ENCODE peak calls at places on chromosomes 2 and 18, in ten cellular contexts. Y is CD4-positive, alpha-beta memory T cell; W is fibroblast of lung; Q is A549; V is CD8-positive, alpha-beta memory T cell; C is transverse colon; U is upper lobe of left lung; R is sigmoid colon; H is colonic mucosa; O is left lung. P is an unnamed sample. For H3K9me3, the result is how much of the 10 kb centered on the place peaks cover.

GRCh38 chr2:167875524-167875923 is 371.9 kb downstream of the STK39 start:
- DNase-seq in Y (no peak), W (no peak), Q (no peak), V (no peak), C (no peak), U (no peak), R (no peak), H (no peak), O (no peak), P (no peak)

GRCh38 chr2:160406591-160407392 is 86.8 kb downstream of the RBMS1 start:
- DNase-seq in Y (peak), W (peak), Q (peak), V (peak), C (peak), U (peak), R (peak), H (peak), O (peak), P (peak)

GRCh38 chr18:21110667-21111350 is 804 bp downstream of the ROCK1 start:
- DNase-seq in Y (peak), W (peak), Q (peak), V (peak), C (peak), U (peak), R (peak), H (peak), O (peak), P (no peak)

GRCh38 chr2:216620806-216621205 is 12.4 kb upstream of the IGFBP2 start:
- DNase-seq in Y (no peak), W (peak), Q (no peak), V (no peak), C (no peak), U (peak), R (peak), H (no peak), O (no peak), P (no peak)

GRCh38 chr2:45993476-45993991 is 303.7 kb upstream of the EPAS1 start:
- DNase-seq in Y (peak), W (peak), Q (peak), V (peak), C (peak), U (no peak), R (peak), H (peak), O (peak), P (peak)

GRCh38 chr2:72127401-72128058 is 20.1 kb downstream of the CYP26B1 start:
- DNase-seq in Y (no peak), W (no peak), Q (no peak), V (no peak), C (no peak), U (peak), R (peak), H (peak), O (peak), P (no peak)

GRCh38 chr2:133434962-133435668 is 133.1 kb downstream of the NCKAP5 start:
- DNase-seq in Y (no peak), W (peak), Q (peak), V (no peak), C (no peak), U (no peak), R (no peak), H (no peak), O (no peak), P (no peak)

GRCh38 chr18:39620551-39621168 is 2055.1 kb upstream of the CELF4 start:
- DNase-seq in Y (no peak), W (no peak), Q (no peak), V (no peak), C (no peak), U (no peak), R (no peak), H (no peak), O (no peak), P (no peak)

GRCh38 chr2:202944816-202945215 is 32.7 kb downstream of the CARF start:
- DNase-seq in Y (no peak), W (peak), Q (no peak), V (no peak), C (no peak), U (no peak), R (no peak), H (no peak), O (no peak), P (no peak)

GRCh38 chr2:187438459-187438858 is 9.6 kb downstream of the CALCRL start:
- DNase-seq in Y (no peak), W (no peak), Q (no peak), V (no peak), C (no peak), U (no peak), R (no peak), H (no peak), O (no peak), P (no peak)

GRCh38 chr2:231781798-231782726 is 980 bp upstream of the PDE6D start:
- DNase-seq in Y (no peak), W (peak), Q (peak), V (no peak), C (peak), U (no peak), R (no peak), H (peak), O (no peak), P (no peak)

GRCh38 chr2:231680284-231680991 is 27.9 kb upstream of the PTMA start:
- DNase-seq in Y (no peak), W (no peak), Q (no peak), V (no peak), C (peak), U (peak), R (no peak), H (peak), O (peak), P (no peak)

GRCh38 chr2:213766465-213766891 is 482.2 kb downstream of the SPAG16 start:
- DNase-seq in Y (no peak), W (peak), Q (no peak), V (no peak), C (no peak), U (no peak), R (no peak), H (no peak), O (no peak), P (no peak)

GRCh38 chr18:21703241-21703820 is 1.2 kb downstream of the ABHD3 start:
- DNase-seq in Y (no peak), W (peak), Q (no peak), V (no peak), C (peak), U (no peak), R (no peak), H (peak), O (peak), P (no peak)

GRCh38 chr2:97741251-97741650 is 27.9 kb downstream of the ZAP70 start:
- DNase-seq in Y (no peak), W (no peak), Q (no peak), V (no peak), C (no peak), U (peak), R (no peak), H (no peak), O (peak), P (no peak)

GRCh38 chr2:201520201-201520600 is 68.7 kb downstream of the STRADB start:
- DNase-seq in Y (no peak), W (peak), Q (no peak), V (no peak), C (no peak), U (no peak), R (no peak), H (no peak), O (no peak), P (no peak)

GRCh38 chr2:201522965-201523364 is 71.4 kb downstream of the STRADB start:
- DNase-seq in Y (no peak), W (no peak), Q (no peak), V (no peak), C (no peak), U (peak), R (no peak), H (no peak), O (no peak), P (no peak)

DNA sequence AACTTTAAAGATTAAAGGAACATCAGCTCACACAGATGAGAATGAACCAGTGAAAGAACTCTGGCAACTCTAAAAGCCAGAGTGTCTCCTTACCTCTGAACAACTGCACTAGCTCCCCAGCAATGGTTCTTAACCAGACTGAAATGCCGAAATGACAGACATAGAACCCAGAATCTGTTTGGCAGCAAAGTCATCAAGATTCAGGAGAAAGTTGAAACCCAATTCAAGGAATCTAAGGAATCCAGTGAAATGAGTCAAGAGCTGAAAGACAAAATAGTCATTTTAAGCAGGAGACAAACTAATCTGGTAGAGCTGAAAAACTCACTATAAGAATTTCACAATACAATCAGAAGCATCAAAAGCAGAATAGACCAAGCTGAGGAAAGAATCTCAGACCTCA is 72.0 kb downstream of the STRADB start:
- DNase-seq in Y (no peak), W (peak), Q (no peak), V (no peak), C (no peak), U (no peak), R (no peak), H (no peak), O (no peak), P (no peak)
- H3K9me3 ChIP-seq in Y (under half), W (under half), Q (under half), V (under half), C (under half), U (under half), R (under half), H (under half), O (under half), P (under half)

DNA sequence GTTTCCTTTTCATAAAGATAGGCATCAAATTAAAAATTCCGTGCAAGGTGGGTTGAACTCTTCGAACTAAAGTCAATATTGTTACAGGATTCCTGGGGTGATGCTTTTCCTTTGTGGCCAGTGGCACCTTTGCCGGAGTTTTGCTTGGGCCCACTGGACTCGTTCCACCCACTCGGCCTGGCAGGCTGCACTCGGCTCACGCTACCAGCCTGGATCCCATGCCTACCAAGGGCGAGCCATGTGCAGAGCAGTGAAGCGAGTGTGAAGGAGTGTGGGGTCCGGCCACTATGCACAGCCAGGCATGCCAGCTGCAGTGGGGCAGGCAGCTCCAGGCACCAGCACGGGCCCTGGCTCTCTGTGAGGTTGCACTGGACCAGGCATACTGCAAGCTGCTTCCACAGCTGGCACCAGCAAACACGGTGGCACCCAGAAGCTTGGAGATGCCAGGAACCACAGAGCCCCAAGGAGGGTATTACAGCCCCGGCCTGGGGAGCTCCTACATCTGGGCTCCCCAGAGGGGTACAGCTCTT is 83.6 kb downstream of the DTNB start:
- DNase-seq in Y (no peak), W (no peak), Q (no peak), V (no peak), C (no peak), U (peak), R (no peak), H (no peak), O (no peak), P (no peak)
- H3K27ac ChIP-seq in Y (no peak), W (no peak), Q (no peak), V (no peak), C (no peak), U (no peak), R (no peak), H (no peak), O (no peak), P (no peak)

GRCh38 chr18:59266459-59266858 is 6.8 kb downstream of the RAX start:
- DNase-seq in Y (no peak), W (no peak), Q (no peak), V (no peak), C (no peak), U (no peak), R (no peak), H (no peak), O (no peak), P (no peak)

GRCh38 chr18:59268127-59268721 is 5.0 kb downstream of the RAX start:
- DNase-seq in Y (no peak), W (no peak), Q (no peak), V (no peak), C (no peak), U (peak), R (no peak), H (no peak), O (no peak), P (no peak)

GRCh38 chr18:59266876-59267510 is 6.3 kb downstream of the RAX start:
- DNase-seq in Y (no peak), W (no peak), Q (no peak), V (no peak), C (no peak), U (no peak), R (no peak), H (no peak), O (no peak), P (no peak)

GRCh38 chr18:59268722-59269562 is 4.3 kb downstream of the RAX start:
- DNase-seq in Y (peak), W (no peak), Q (peak), V (no peak), C (no peak), U (peak), R (no peak), H (no peak), O (no peak), P (no peak)

GRCh38 chr18:59267511-59268126 is 5.6 kb downstream of the RAX start:
- DNase-seq in Y (no peak), W (no peak), Q (peak), V (no peak), C (no peak), U (peak), R (no peak), H (no peak), O (no peak), P (no peak)
- H3K9me3 ChIP-seq in Y (under half), W (under half), Q (under half), V (under half), C (under half), U (under half), R (under half), H (under half), O (under half), P (under half)

GRCh38 chr18:25876334-25876979 is 214.0 kb downstream of the SS18 start:
- DNase-seq in Y (no peak), W (no peak), Q (no peak), V (no peak), C (no peak), U (no peak), R (no peak), H (peak), O (no peak), P (no peak)
- H3K27ac ChIP-seq in Y (no peak), W (no peak), Q (no peak), V (no peak), C (no peak), U (no peak), R (no peak), H (no peak), O (no peak), P (no peak)

GRCh38 chr2:89850481-89850880 is 1159.0 kb downstream of the RPIA start:
- DNase-seq in Y (no peak), W (no peak), Q (no peak), V (no peak), C (no peak), U (no peak), R (no peak), H (no peak), O (no peak), P (no peak)
- H3K9me3 ChIP-seq in Y (under half), W (under half), Q (under half), V (under half), C (under half), U (under half), R (under half), H (under half), O (under half), P (under half)

P was measured in SK-N-MC.